ENCODE peak calls at places on chromosomes 12 and 14, in eight cellular contexts. Z is endodermal cell, W is thyroid gland, O is tibial artery, S is bronchial epithelial cell, A is heart right ventricle, J is HCT116, M is AG04450. P is an unnamed sample.
A peak's percentile ranks its signal among the peaks of the same experiment; 100 is the strongest.

GRCh38 chr12:118706437-118706836 is 274.9 kb upstream of the SRRM4 start:
- DNase-seq in Z (no peak), W (no peak), O (no peak), S (no peak), A (no peak), J (no peak), M (no peak), P (no peak)

GRCh38 chr12:132827763-132828703 is 636 bp downstream of the GOLGA3 start:
- DNase-seq in Z (peak; percentile 74), W (peak; percentile 34), O (no peak), S (peak; percentile 72), A (peak; percentile 14), J (no peak), M (peak; percentile 30), P (no peak)

GRCh38 chr12:108720757-108721514 is 10.4 kb downstream of the CORO1C start:
- DNase-seq in Z (no peak), W (no peak), O (no peak), S (peak; percentile 85), A (no peak), J (no peak), M (no peak), P (no peak)

GRCh38 chr14:57388072-57388471 is 2.3 kb upstream of the NAA30 start:
- DNase-seq in Z (no peak), W (no peak), O (no peak), S (no peak), A (no peak), J (no peak), M (no peak), P (no peak)

GRCh38 chr12:66919466-66919865 is 240.6 kb upstream of the GRIP1 start:
- DNase-seq in Z (no peak), W (no peak), O (no peak), S (no peak), A (no peak), J (no peak), M (no peak), P (no peak)

GRCh38 chr14:50937325-50937724 is 7.0 kb downstream of the PYGL start:
- DNase-seq in Z (no peak), W (no peak), O (no peak), S (peak; percentile 94), A (no peak), J (no peak), M (no peak), P (no peak)

GRCh38 chr12:51028126-51028810 is 2.1 kb upstream of the SLC11A2 start:
- DNase-seq in Z (peak; percentile 84), W (peak; percentile 49), O (no peak), S (peak; percentile 68), A (no peak), J (no peak), M (no peak), P (peak; percentile 45)

GRCh38 chr12:101759396-101760047 is 20.3 kb upstream of the SYCP3 start:
- DNase-seq in Z (no peak), W (no peak), O (no peak), S (peak; percentile 41), A (no peak), J (peak; percentile 13), M (no peak), P (no peak)

GRCh38 chr14:32377046-32377445 is 47.9 kb downstream of the AKAP6 start:
- DNase-seq in Z (no peak), W (no peak), O (no peak), S (no peak), A (no peak), J (no peak), M (no peak), P (no peak)

GRCh38 chr14:58572092-58572853 is 65.5 kb upstream of the DACT1 start:
- DNase-seq in Z (no peak), W (no peak), O (no peak), S (peak; percentile 56), A (no peak), J (no peak), M (peak; percentile 47), P (no peak)

GRCh38 chr14:56715938-56716337 is 94.3 kb downstream of the OTX2 start:
- DNase-seq in Z (no peak), W (no peak), O (no peak), S (no peak), A (no peak), J (no peak), M (no peak), P (no peak)

GRCh38 chr12:25054783-25055144 is 105.9 kb upstream of the BCAT1 start:
- DNase-seq in Z (no peak), W (no peak), O (no peak), S (peak; percentile 90), A (no peak), J (no peak), M (no peak), P (no peak)

GRCh38 chr14:81638656-81639055 is 105.0 kb upstream of the SEL1L start:
- DNase-seq in Z (no peak), W (no peak), O (no peak), S (no peak), A (no peak), J (no peak), M (no peak), P (no peak)

GRCh38 chr12:26158078-26158764 is 33.4 kb upstream of the BHLHE41 start:
- DNase-seq in Z (peak; percentile 82), W (no peak), O (no peak), S (peak; percentile 58), A (no peak), J (no peak), M (no peak), P (no peak)

GRCh38 chr12:53219116-53219955 is 12.3 kb upstream of the ITGB7 start:
- DNase-seq in Z (peak; percentile 66), W (no peak), O (peak; percentile 77), S (no peak), A (no peak), J (no peak), M (no peak), P (no peak)

GRCh38 chr12:51746416-51746815 is 102.1 kb downstream of the FIGNL2 start:
- DNase-seq in Z (no peak), W (no peak), O (no peak), S (no peak), A (no peak), J (no peak), M (no peak), P (no peak)

GRCh38 chr12:9869307-9870161 is at the start of gene CLEC2B:
- DNase-seq in Z (no peak), W (no peak), O (no peak), S (peak; percentile 98), A (peak; percentile 9), J (no peak), M (peak; percentile 56), P (no peak)
- H3K4me3 ChIP-seq in Z (no peak within 1 kb of the TSS), W (no peak within 1 kb of the TSS), O (peak within 1 kb of the TSS; percentile 43), S (peak within 1 kb of the TSS; percentile 34), A (peak within 1 kb of the TSS; percentile 36), J (peak within 1 kb of the TSS; percentile 6), M (peak within 1 kb of the TSS; percentile 54), P (no peak within 1 kb of the TSS)

GRCh38 chr12:20572451-20572850 is 122.7 kb upstream of the SLCO1C1 start:
- DNase-seq in Z (no peak), W (no peak), O (no peak), S (no peak), A (no peak), J (no peak), M (no peak), P (no peak)

GRCh38 chr12:20576528-20576927 is 118.6 kb upstream of the SLCO1C1 start:
- DNase-seq in Z (no peak), W (no peak), O (no peak), S (no peak), A (no peak), J (no peak), M (no peak), P (no peak)

GRCh38 chr12:20578142-20578541 is 117.0 kb upstream of the SLCO1C1 start:
- DNase-seq in Z (no peak), W (no peak), O (no peak), S (no peak), A (no peak), J (no peak), M (no peak), P (no peak)

GRCh38 chr12:20577054-20577453 is 118.1 kb upstream of the SLCO1C1 start:
- DNase-seq in Z (no peak), W (no peak), O (no peak), S (no peak), A (no peak), J (no peak), M (no peak), P (no peak)
- H3K4me3 ChIP-seq in Z (no peak overlapping the region), W (no peak overlapping the region), O (no peak overlapping the region), S (no peak overlapping the region), A (no peak overlapping the region), J (no peak overlapping the region), M (no peak overlapping the region), P (no peak overlapping the region)

GRCh38 chr12:104623920-104624319 is 167.2 kb downstream of the CHST11 start:
- DNase-seq in Z (peak; percentile 41), W (no peak), O (no peak), S (no peak), A (no peak), J (no peak), M (no peak), P (no peak)

GRCh38 chr12:104622942-104623341 is 166.2 kb downstream of the CHST11 start:
- DNase-seq in Z (peak; percentile 61), W (no peak), O (no peak), S (no peak), A (no peak), J (no peak), M (no peak), P (no peak)

GRCh38 chr12:104626069-104626690 is 169.4 kb downstream of the CHST11 start:
- DNase-seq in Z (no peak), W (no peak), O (no peak), S (no peak), A (no peak), J (no peak), M (no peak), P (no peak)

GRCh38 chr12:104627231-104627974 is 170.7 kb downstream of the CHST11 start:
- DNase-seq in Z (no peak), W (no peak), O (no peak), S (no peak), A (no peak), J (no peak), M (no peak), P (no peak)

DNA sequence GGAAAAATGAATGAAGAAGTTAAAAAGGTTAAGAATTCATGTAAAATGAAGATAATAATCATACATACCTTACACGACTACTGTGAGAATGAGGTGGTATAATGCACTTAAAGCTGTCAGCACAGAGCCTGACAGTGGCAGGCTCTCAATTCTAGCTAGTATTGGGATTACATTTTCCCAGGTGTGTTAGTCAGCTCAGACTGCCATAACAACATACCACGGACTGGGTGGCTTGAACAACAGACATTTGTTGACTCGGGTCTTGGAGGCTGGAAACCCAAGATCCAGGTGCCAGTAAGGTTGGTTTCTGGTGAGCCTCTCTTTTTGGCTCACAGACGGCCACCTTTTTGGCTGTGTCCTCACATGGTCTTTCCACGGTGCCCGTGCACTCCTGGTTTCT is 167.8 kb downstream of the CHST11 start:
- DNase-seq in Z (no peak), W (no peak), O (no peak), S (no peak), A (no peak), J (no peak), M (no peak), P (no peak)
- H3K4me3 ChIP-seq in Z (no peak overlapping the region), W (no peak overlapping the region), O (no peak overlapping the region), S (no peak overlapping the region), A (no peak overlapping the region), J (no peak overlapping the region), M (no peak overlapping the region), P (no peak overlapping the region)

DNA sequence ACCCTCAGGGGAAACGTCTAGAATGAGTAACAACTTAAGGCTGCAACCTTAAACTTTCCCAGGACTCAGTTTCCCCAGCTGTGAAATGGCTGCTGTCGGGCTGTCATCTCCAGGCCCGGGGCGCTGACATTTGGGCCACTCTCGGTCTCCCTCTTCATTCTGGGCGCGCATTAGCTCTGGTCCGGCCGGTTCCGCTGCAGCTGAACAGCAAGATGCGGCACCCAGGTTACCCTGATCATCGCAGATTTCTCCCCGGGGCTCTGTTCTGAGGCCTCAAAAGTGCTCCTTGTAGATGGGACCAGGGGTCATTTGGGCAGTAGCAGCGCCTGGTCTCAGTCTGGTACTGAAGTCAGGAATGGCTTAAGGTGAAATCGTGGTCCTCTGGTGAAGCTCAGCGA is 890 bp upstream of the BCL7A start:
- DNase-seq in Z (peak; percentile 63), W (no peak), O (no peak), S (no peak), A (no peak), J (no peak), M (no peak), P (no peak)
- H3K4me3 ChIP-seq in Z (peak overlapping the region; percentile 82), W (no peak overlapping the region), O (peak overlapping the region; percentile 70), S (peak overlapping the region; percentile 63), A (peak overlapping the region; percentile 67), J (peak overlapping the region; percentile 54), M (peak overlapping the region; percentile 62), P (peak overlapping the region; percentile 84)

P was measured in iPS DF 6.9.